ENCODE peak calls at places on chromosome 11, in four cellular contexts. J is transverse colon, I is stomach, U is H1. A is an unnamed sample.

GRCh38 chr11:112082729-112083128 is 3.8 kb downstream of the TIMM8B start:
- DNase-seq in U (no peak), J (no peak), I (no peak), A (no peak)

GRCh38 chr11:110774138-110775014 is 62.1 kb upstream of the ARHGAP20 start:
- DNase-seq in J (no peak), U (no peak), I (no peak), A (no peak)

GRCh38 chr11:2301631-2302272 is at the start of the genes C11orf21 and TSPAN32:
- DNase-seq in J (peak), U (no peak), I (peak), A (no peak)

GRCh38 chr11:97502201-97502600 is 1112.4 kb downstream of the JRKL start:
- DNase-seq in I (no peak), U (no peak), J (no peak), A (no peak)

GRCh38 chr11:11403763-11404725 is 51.0 kb upstream of the CSNK2A3 start:
- DNase-seq in J (no peak), U (no peak), I (no peak), A (peak)

GRCh38 chr11:43830928-43831440 is 49.6 kb upstream of the ALKBH3 start:
- DNase-seq in U (peak), I (peak), J (peak), A (no peak)

GRCh38 chr11:65314501-65315203 is at the start of gene CDC42EP2:
- DNase-seq in U (no peak), J (peak), I (peak), A (peak)

GRCh38 chr11:74570266-74571061 is 21.9 kb upstream of the POLD3 start:
- DNase-seq in U (no peak), I (peak), J (peak), A (no peak)

GRCh38 chr11:95767498-95767897 is 22.1 kb downstream of the FAM76B start:
- DNase-seq in U (no peak), J (no peak), I (no peak), A (no peak)

GRCh38 chr11:121451982-121452608 is at the start of gene SORL1:
- DNase-seq in J (peak), U (peak), I (peak), A (peak)

GRCh38 chr11:12460441-12460840 is 83.1 kb downstream of the PARVA start:
- DNase-seq in J (no peak), I (no peak), U (no peak), A (no peak)

GRCh38 chr11:124644426-124645280 is 22.0 kb downstream of the TBRG1 start:
- DNase-seq in U (no peak), I (peak), J (peak), A (peak)

GRCh38 chr11:9206496-9206895 is 58.7 kb downstream of the DENND5A start:
- DNase-seq in U (no peak), I (no peak), J (no peak), A (no peak)

GRCh38 chr11:26377619-26378018 is 45.7 kb downstream of the ANO3 start:
- DNase-seq in I (no peak), U (no peak), J (no peak), A (no peak)

GRCh38 chr11:57885298-57886035 is 123.9 kb downstream of the CTNND1 start:
- DNase-seq in J (no peak), U (no peak), I (no peak), A (no peak)

GRCh38 chr11:46410021-46410420 is 18.4 kb upstream of the CHRM4 start:
- DNase-seq in J (no peak), I (no peak), U (no peak), A (no peak)

GRCh38 chr11:102287963-102288744 is 29.1 kb upstream of the BIRC3 start:
- DNase-seq in U (no peak), J (peak), I (peak), A (no peak)

GRCh38 chr11:83140691-83141455 is 16.1 kb upstream of the PCF11 start:
- DNase-seq in I (no peak), U (no peak), J (no peak), A (no peak)

GRCh38 chr11:57425565-57426438 is 1.1 kb downstream of the SLC43A3 start:
- DNase-seq in U (no peak), I (peak), J (peak), A (peak)

GRCh38 chr11:14320020-14320419 is 39.0 kb downstream of the RRAS2 start:
- DNase-seq in J (peak), I (no peak), U (no peak), A (no peak)

GRCh38 chr11:33234397-33235168 is 22.6 kb upstream of the HIPK3 start:
- DNase-seq in J (no peak), U (no peak), I (no peak), A (no peak)

GRCh38 chr11:93117578-93117964 is 80.2 kb downstream of the SLC36A4 start:
- DNase-seq in U (no peak), I (no peak), J (no peak), A (no peak)

GRCh38 chr11:81869337-81870065 is 864.2 kb downstream of the FAM181B start:
- DNase-seq in I (peak), J (peak), U (no peak), A (no peak)

GRCh38 chr11:62976109-62976508 is 8.7 kb downstream of the SLC22A6 start:
- DNase-seq in J (no peak), I (no peak), U (no peak), A (no peak)

GRCh38 chr11:102495161-102496042 is 35.1 kb downstream of the MMP7 start:
- DNase-seq in J (peak), I (no peak), U (peak), A (no peak)

GRCh38 chr11:35412285-35412684 is 7.1 kb downstream of the SLC1A2 start:
- DNase-seq in U (no peak), J (no peak), I (no peak), A (no peak)

GRCh38 chr11:75639752-75640151 is 29.1 kb downstream of the MAP6 start:
- DNase-seq in U (no peak), I (peak), J (peak), A (peak)

GRCh38 chr11:5288108-5288911 is 13.4 kb downstream of the OR51B4 start:
- DNase-seq in I (peak), J (no peak), U (no peak), A (no peak)

DNA sequence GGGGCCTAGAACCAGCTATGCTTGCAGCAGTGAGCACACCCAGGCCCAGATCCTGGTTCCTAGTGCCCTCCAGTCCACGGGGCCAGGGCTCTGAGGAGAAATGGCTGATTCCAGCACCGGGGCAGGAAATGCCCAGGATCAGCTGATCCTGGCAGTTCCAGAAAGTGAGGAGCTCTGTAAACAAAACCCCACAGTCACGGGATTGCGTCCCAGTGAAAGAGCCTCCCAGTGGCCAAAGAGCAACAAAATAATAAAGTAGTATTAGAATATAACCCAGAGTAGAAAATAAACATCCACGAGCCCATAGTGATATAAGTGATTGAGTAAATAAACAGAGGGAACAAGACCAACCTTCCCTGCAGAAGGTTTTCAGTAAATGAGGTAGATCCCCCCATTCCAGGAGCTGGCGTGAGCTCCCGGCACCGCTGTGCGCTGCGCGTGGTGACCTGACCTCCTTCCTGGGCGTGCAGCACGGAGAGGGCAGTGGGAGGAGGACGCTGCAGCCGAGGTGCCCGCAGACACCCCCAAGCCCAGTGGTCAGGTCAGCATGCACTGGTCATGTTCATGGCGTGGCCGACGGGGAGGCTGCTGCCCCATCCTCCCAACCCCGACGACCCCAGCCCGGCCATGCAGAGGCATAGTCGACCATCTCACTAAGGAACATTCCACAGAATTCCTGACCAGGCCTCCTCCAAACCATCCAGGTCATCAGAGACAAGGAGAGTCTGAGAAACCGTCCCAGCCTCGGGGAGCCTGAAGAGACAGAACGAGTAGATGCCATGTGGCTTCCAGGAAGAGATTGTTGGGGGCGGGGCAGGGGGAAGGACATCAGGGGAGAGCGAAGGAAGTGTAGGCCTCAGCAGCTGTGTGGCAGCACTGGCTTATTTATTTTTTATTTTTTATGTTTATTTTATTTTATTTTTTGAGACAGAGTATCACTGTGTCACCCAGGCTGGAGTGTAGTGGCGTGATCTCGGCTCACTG is 19.9 kb downstream of the PTDSS2 start:
- DNase-seq in J (peak), U (no peak), I (peak), A (peak)
- TF ChIP-seq POLR2AphosphoS5 in J (peak), U (no peak), I (peak), A (peak)

GRCh38 chr11:117010808-117011540 is 87.3 kb downstream of the SIK3 start:
- DNase-seq in I (no peak), J (no peak), U (no peak), A (no peak)
- H3K4me3 ChIP-seq in I (no peak), J (no peak), U (no peak), A (no peak)

DNA sequence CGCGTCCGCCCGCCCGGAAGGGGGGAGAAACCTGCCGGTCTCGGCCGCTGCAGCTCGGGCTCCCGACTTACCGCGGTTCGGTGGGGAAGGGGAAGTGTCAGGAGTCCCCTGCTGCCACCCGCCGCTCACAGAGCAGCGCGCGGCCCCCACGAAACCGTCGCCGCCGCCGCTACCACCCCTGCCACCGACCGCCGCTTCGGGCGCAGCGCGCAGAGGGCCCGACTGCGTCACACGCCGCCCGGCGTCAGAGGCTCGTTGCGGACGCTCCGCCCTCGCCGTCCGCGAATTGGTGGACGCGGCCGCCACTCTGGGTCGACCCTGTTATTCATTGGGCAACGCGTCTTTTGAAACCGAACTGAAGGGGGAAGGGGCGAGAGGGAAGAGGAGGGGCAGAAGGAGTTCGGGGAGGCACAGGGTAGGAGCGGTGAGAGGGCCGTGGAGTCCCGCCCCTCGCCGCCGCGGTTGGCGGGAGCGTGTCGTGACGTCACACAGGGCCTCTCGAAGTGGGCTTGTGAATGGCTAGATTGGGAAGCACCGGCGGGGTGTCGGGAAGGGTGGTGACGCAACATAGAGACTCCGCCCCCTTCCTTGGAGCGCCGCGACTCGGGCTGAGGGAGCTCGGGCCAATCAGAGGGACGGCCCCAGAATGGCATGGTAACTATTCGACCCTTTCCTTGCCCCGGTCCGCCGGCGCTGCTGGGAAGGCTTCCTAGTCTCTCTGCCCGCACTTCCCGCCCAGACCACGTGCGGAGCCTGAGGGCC is at the start of gene NUP98:
- DNase-seq in I (peak), U (peak), J (peak), A (peak)
- TF ChIP-seq EP300 in I (no peak), U (no peak), J (peak), A (no peak)

GRCh38 chr11:16041207-16041606 is 315.1 kb downstream of the SOX6 start:
- DNase-seq in J (no peak), I (no peak), U (no peak), A (no peak)
- TF ChIP-seq POLR2AphosphoS5 in J (no peak), I (no peak), U (no peak), A (no peak)

DNA sequence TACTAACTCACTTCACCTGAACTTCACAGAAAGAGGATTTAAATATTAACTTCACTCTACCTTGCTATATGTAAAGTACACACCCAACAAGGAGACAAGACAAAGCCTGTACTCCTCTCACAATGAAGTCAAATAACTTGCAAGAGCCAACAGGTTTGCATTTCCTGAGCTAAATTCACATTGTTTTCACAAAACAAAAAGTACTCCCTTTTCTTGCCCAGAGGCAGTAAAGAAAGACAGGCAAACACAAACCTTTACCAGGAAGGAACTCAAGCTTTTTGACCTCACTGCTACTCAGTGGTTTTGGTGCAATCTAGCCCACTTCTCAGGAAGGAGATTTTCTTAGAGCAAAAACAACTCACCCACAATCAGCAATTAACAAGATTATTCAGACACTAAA is 15.7 kb downstream of the USP28 start:
- DNase-seq in J (no peak), I (no peak), U (no peak), A (no peak)
- H3K4me3 ChIP-seq in J (no peak), I (no peak), U (no peak), A (no peak)

GRCh38 chr11:45097721-45098493 is 48.5 kb upstream of the PRDM11 start:
- DNase-seq in U (no peak), J (peak), I (no peak), A (no peak)
- TF ChIP-seq EP300 in U (no peak), J (no peak), I (no peak), A (no peak)

GRCh38 chr11:69443138-69443967 is 38.1 kb upstream of the LINC01488 start:
- DNase-seq in J (peak), I (peak), U (peak), A (peak)
- TF ChIP-seq POLR2AphosphoS5 in J (peak), I (no peak), U (no peak), A (no peak)

A was measured in sigmoid colon.